ENCODE peak calls at places on chromosome 1, in eight cellular contexts. One of them, this sample, is unnamed.

GRCh38 chr1:235714205-235714897 is 64.8 kb upstream of the GNG4 start:
- DNase-seq in stimulated activated effector memory CD8-positive, alpha-beta T cell treated with anti-CD3 and anti-CD28 coated beads, Interleukin-12 subunit alpha, Interleukin-12 subunit beta, amount 100 ng/mL, for 72 hours: no peak
- DNase-seq in stimulated activated CD4-positive, alpha-beta T cell treated with anti-CD3 and anti-CD28 coated beads, Interleukin-4, amount 100 ng/mL, for 1 hour: no peak
- DNase-seq in breast epithelium: no peak
- DNase-seq in T-helper 9 cell: no peak
- DNase-seq in HAP-1: no peak
- DNase-seq in HuH-7.5: no peak
- DNase-seq in DMS153: peak; percentile 16
- DNase-seq in this sample: no peak

GRCh38 chr1:29113407-29114117 is 10.1 kb downstream of the TMEM200B start:
- DNase-seq in stimulated activated effector memory CD8-positive, alpha-beta T cell treated with anti-CD3 and anti-CD28 coated beads, Interleukin-12 subunit alpha, Interleukin-12 subunit beta, amount 100 ng/mL, for 72 hours: no peak
- DNase-seq in stimulated activated CD4-positive, alpha-beta T cell treated with anti-CD3 and anti-CD28 coated beads, Interleukin-4, amount 100 ng/mL, for 1 hour: no peak
- DNase-seq in breast epithelium: no peak
- DNase-seq in T-helper 9 cell: no peak
- DNase-seq in HAP-1: no peak
- DNase-seq in HuH-7.5: no peak
- DNase-seq in DMS153: no peak
- DNase-seq in this sample: no peak

GRCh38 chr1:235138821-235139220 is 10.2 kb upstream of the TOMM20 start:
- DNase-seq in stimulated activated effector memory CD8-positive, alpha-beta T cell treated with anti-CD3 and anti-CD28 coated beads, Interleukin-12 subunit alpha, Interleukin-12 subunit beta, amount 100 ng/mL, for 72 hours: no peak
- DNase-seq in stimulated activated CD4-positive, alpha-beta T cell treated with anti-CD3 and anti-CD28 coated beads, Interleukin-4, amount 100 ng/mL, for 1 hour: no peak
- DNase-seq in breast epithelium: no peak
- DNase-seq in T-helper 9 cell: no peak
- DNase-seq in HAP-1: no peak
- DNase-seq in HuH-7.5: no peak
- DNase-seq in DMS153: no peak
- DNase-seq in this sample: no peak

GRCh38 chr1:31476891-31477846 is 64.2 kb downstream of the SERINC2 start:
- DNase-seq in stimulated activated effector memory CD8-positive, alpha-beta T cell treated with anti-CD3 and anti-CD28 coated beads, Interleukin-12 subunit alpha, Interleukin-12 subunit beta, amount 100 ng/mL, for 72 hours: no peak
- DNase-seq in stimulated activated CD4-positive, alpha-beta T cell treated with anti-CD3 and anti-CD28 coated beads, Interleukin-4, amount 100 ng/mL, for 1 hour: no peak
- DNase-seq in breast epithelium: peak; percentile 83
- DNase-seq in T-helper 9 cell: no peak
- DNase-seq in HAP-1: no peak
- DNase-seq in HuH-7.5: no peak
- DNase-seq in DMS153: peak; percentile 91
- DNase-seq in this sample: no peak

GRCh38 chr1:190119683-190120082 is 358.0 kb downstream of the BRINP3 start:
- DNase-seq in stimulated activated effector memory CD8-positive, alpha-beta T cell treated with anti-CD3 and anti-CD28 coated beads, Interleukin-12 subunit alpha, Interleukin-12 subunit beta, amount 100 ng/mL, for 72 hours: no peak
- DNase-seq in stimulated activated CD4-positive, alpha-beta T cell treated with anti-CD3 and anti-CD28 coated beads, Interleukin-4, amount 100 ng/mL, for 1 hour: no peak
- DNase-seq in breast epithelium: no peak
- DNase-seq in T-helper 9 cell: no peak
- DNase-seq in HAP-1: no peak
- DNase-seq in HuH-7.5: no peak
- DNase-seq in DMS153: no peak
- DNase-seq in this sample: no peak

GRCh38 chr1:155241069-155241679 is 14.1 kb downstream of the ENTREP3 start:
- DNase-seq in stimulated activated effector memory CD8-positive, alpha-beta T cell treated with anti-CD3 and anti-CD28 coated beads, Interleukin-12 subunit alpha, Interleukin-12 subunit beta, amount 100 ng/mL, for 72 hours: no peak
- DNase-seq in stimulated activated CD4-positive, alpha-beta T cell treated with anti-CD3 and anti-CD28 coated beads, Interleukin-4, amount 100 ng/mL, for 1 hour: peak; percentile 42
- DNase-seq in breast epithelium: no peak
- DNase-seq in T-helper 9 cell: peak; percentile 51
- DNase-seq in HAP-1: peak; percentile 75
- DNase-seq in HuH-7.5: peak; percentile 81
- DNase-seq in DMS153: peak; percentile 84
- DNase-seq in this sample: no peak

GRCh38 chr1:166691476-166691875 is 147.8 kb upstream of the POGK start:
- DNase-seq in stimulated activated effector memory CD8-positive, alpha-beta T cell treated with anti-CD3 and anti-CD28 coated beads, Interleukin-12 subunit alpha, Interleukin-12 subunit beta, amount 100 ng/mL, for 72 hours: no peak
- DNase-seq in stimulated activated CD4-positive, alpha-beta T cell treated with anti-CD3 and anti-CD28 coated beads, Interleukin-4, amount 100 ng/mL, for 1 hour: no peak
- DNase-seq in breast epithelium: no peak
- DNase-seq in T-helper 9 cell: no peak
- DNase-seq in HAP-1: no peak
- DNase-seq in HuH-7.5: no peak
- DNase-seq in DMS153: no peak
- DNase-seq in this sample: no peak

GRCh38 chr1:73161418-73161817 is 879.1 kb upstream of the NEGR1 start:
- DNase-seq in stimulated activated effector memory CD8-positive, alpha-beta T cell treated with anti-CD3 and anti-CD28 coated beads, Interleukin-12 subunit alpha, Interleukin-12 subunit beta, amount 100 ng/mL, for 72 hours: no peak
- DNase-seq in stimulated activated CD4-positive, alpha-beta T cell treated with anti-CD3 and anti-CD28 coated beads, Interleukin-4, amount 100 ng/mL, for 1 hour: no peak
- DNase-seq in breast epithelium: no peak
- DNase-seq in T-helper 9 cell: no peak
- DNase-seq in HAP-1: no peak
- DNase-seq in HuH-7.5: no peak
- DNase-seq in DMS153: no peak
- DNase-seq in this sample: no peak

GRCh38 chr1:207744000-207744534 is 7.8 kb upstream of the CD46 start:
- DNase-seq in stimulated activated effector memory CD8-positive, alpha-beta T cell treated with anti-CD3 and anti-CD28 coated beads, Interleukin-12 subunit alpha, Interleukin-12 subunit beta, amount 100 ng/mL, for 72 hours: no peak
- DNase-seq in stimulated activated CD4-positive, alpha-beta T cell treated with anti-CD3 and anti-CD28 coated beads, Interleukin-4, amount 100 ng/mL, for 1 hour: no peak
- DNase-seq in breast epithelium: no peak
- DNase-seq in T-helper 9 cell: no peak
- DNase-seq in HAP-1: no peak
- DNase-seq in HuH-7.5: no peak
- DNase-seq in DMS153: no peak
- DNase-seq in this sample: no peak

This sample was measured in GM12891.